ENCODE peak calls at places on chromosomes 16 and 17, in four cellular contexts. One of them, this sample, is unnamed.

GRCh38 chr17:951388-952132 is 28.0 kb downstream of the NXN start:
- DNase-seq in HepG2: peak; percentile 78
- DNase-seq in K562: no peak
- DNase-seq in WTC11: peak; percentile 78
- DNase-seq in this sample: no peak

GRCh38 chr17:35577826-35578194 is 561 bp downstream of the PEX12 start:
- DNase-seq in K562: no peak
- DNase-seq in WTC11: no peak
- DNase-seq in HepG2: no peak
- DNase-seq in this sample: no peak

GRCh38 chr16:11168386-11169065 is 87.5 kb downstream of the SOCS1 start:
- DNase-seq in HepG2: no peak
- DNase-seq in K562: no peak
- DNase-seq in WTC11: no peak
- DNase-seq in this sample: no peak

GRCh38 chr17:61426482-61427304 is 25.5 kb upstream of the TBX4 start:
- DNase-seq in WTC11: no peak
- DNase-seq in HepG2: peak; percentile 98
- DNase-seq in K562: no peak
- DNase-seq in this sample: no peak

GRCh38 chr16:51151435-51151950 is 423 bp upstream of the SALL1 start:
- DNase-seq in HepG2: peak; percentile 86
- DNase-seq in WTC11: peak; percentile 85
- DNase-seq in K562: no peak
- DNase-seq in this sample: no peak

GRCh38 chr16:14958970-14959369 is 15.9 kb upstream of the PDXDC1 start:
- DNase-seq in K562: no peak
- DNase-seq in HepG2: no peak
- DNase-seq in WTC11: no peak
- DNase-seq in this sample: no peak

GRCh38 chr16:15786501-15786900 is 70.3 kb downstream of the MYH11 start:
- DNase-seq in K562: no peak
- DNase-seq in WTC11: no peak
- DNase-seq in HepG2: no peak
- DNase-seq in this sample: no peak

GRCh38 chr16:54586474-54587175 is 300.0 kb upstream of the IRX3 start:
- DNase-seq in HepG2: no peak
- DNase-seq in WTC11: no peak
- DNase-seq in K562: no peak
- DNase-seq in this sample: no peak

GRCh38 chr16:65441501-65441900 is 319.6 kb upstream of the CDH11 start:
- DNase-seq in K562: no peak
- DNase-seq in WTC11: no peak
- DNase-seq in HepG2: no peak
- DNase-seq in this sample: no peak

GRCh38 chr16:4947722-4948503 is 10.2 kb upstream of the SEC14L5 start:
- DNase-seq in WTC11: peak; percentile 41
- DNase-seq in K562: no peak
- DNase-seq in HepG2: peak; percentile 85
- DNase-seq in this sample: no peak

GRCh38 chr16:75481475-75481874 is 13.8 kb downstream of the CHST6 start:
- DNase-seq in HepG2: peak; percentile 44
- DNase-seq in K562: peak; percentile 41
- DNase-seq in WTC11: no peak
- DNase-seq in this sample: no peak

GRCh38 chr17:43732961-43733360 is 25.6 kb downstream of the SOST start:
- DNase-seq in HepG2: no peak
- DNase-seq in WTC11: no peak
- DNase-seq in K562: no peak
- DNase-seq in this sample: no peak

GRCh38 chr16:85169333-85170065 is 57.2 kb upstream of the CIBAR2 start:
- DNase-seq in HepG2: no peak
- DNase-seq in WTC11: peak; percentile 41
- DNase-seq in K562: peak; percentile 55
- DNase-seq in this sample: no peak

GRCh38 chr17:17004251-17004996 is 32.5 kb upstream of the TNFRSF13B start:
- DNase-seq in HepG2: no peak
- DNase-seq in WTC11: no peak
- DNase-seq in K562: no peak
- DNase-seq in this sample: no peak

GRCh38 chr17:65850486-65850885 is 289.0 kb upstream of the AXIN2 start:
- DNase-seq in HepG2: no peak
- DNase-seq in K562: no peak
- DNase-seq in WTC11: no peak
- DNase-seq in this sample: peak; percentile 19

GRCh38 chr16:13779676-13780075 is 140.3 kb upstream of the ERCC4 start:
- DNase-seq in K562: peak; percentile 39
- DNase-seq in HepG2: no peak
- DNase-seq in WTC11: no peak
- DNase-seq in this sample: no peak

GRCh38 chr17:65229596-65229995 is 92.4 kb downstream of the RGS9 start:
- DNase-seq in HepG2: no peak
- DNase-seq in WTC11: no peak
- DNase-seq in K562: no peak
- DNase-seq in this sample: no peak

GRCh38 chr16:86120201-86120981 is 221.4 kb downstream of the IRF8 start:
- DNase-seq in K562: no peak
- DNase-seq in WTC11: no peak
- DNase-seq in HepG2: no peak
- DNase-seq in this sample: no peak

GRCh38 chr17:21318439-21318838 is 33.9 kb downstream of the MAP2K3 start:
- DNase-seq in K562: no peak
- DNase-seq in HepG2: no peak
- DNase-seq in WTC11: peak; percentile 56
- DNase-seq in this sample: no peak

GRCh38 chr16:11224096-11224893 is 31.7 kb downstream of the SOCS1 start:
- DNase-seq in WTC11: peak; percentile 48
- DNase-seq in HepG2: peak; percentile 55
- DNase-seq in K562: peak; percentile 90
- DNase-seq in this sample: peak; percentile 57

GRCh38 chr16:26365555-26365954 is 673.8 kb downstream of the HS3ST4 start:
- DNase-seq in HepG2: no peak
- DNase-seq in WTC11: no peak
- DNase-seq in K562: no peak
- DNase-seq in this sample: no peak

GRCh38 chr17:74019860-74020259 is 183.6 kb upstream of the RPL38 start:
- DNase-seq in HepG2: no peak
- DNase-seq in K562: no peak
- DNase-seq in WTC11: no peak
- DNase-seq in this sample: no peak

GRCh38 chr17:7218774-7219173 is 862 bp downstream of the DLG4 start:
- DNase-seq in K562: no peak
- DNase-seq in HepG2: no peak
- DNase-seq in WTC11: no peak
- DNase-seq in this sample: no peak

GRCh38 chr17:36529121-36529520 is 5.5 kb downstream of the MYO19 start:
- DNase-seq in WTC11: no peak
- DNase-seq in K562: no peak
- DNase-seq in HepG2: no peak
- DNase-seq in this sample: no peak

GRCh38 chr17:855594-855993 is 73.4 kb downstream of the MRM3 start:
- DNase-seq in WTC11: no peak
- DNase-seq in HepG2: no peak
- DNase-seq in K562: no peak
- DNase-seq in this sample: no peak

GRCh38 chr16:83835972-83836566 is 28.3 kb downstream of the HSBP1 start:
- DNase-seq in K562: peak; percentile 53
- DNase-seq in HepG2: no peak
- DNase-seq in WTC11: no peak
- DNase-seq in this sample: no peak

GRCh38 chr17:40130352-40131042 is 8.7 kb downstream of the MSL1 start:
- DNase-seq in WTC11: no peak
- DNase-seq in HepG2: no peak
- DNase-seq in K562: no peak
- DNase-seq in this sample: no peak

GRCh38 chr17:57402691-57403090 is 146.4 kb downstream of the MSI2 start:
- DNase-seq in K562: no peak
- DNase-seq in WTC11: no peak
- DNase-seq in HepG2: no peak
- DNase-seq in this sample: no peak

GRCh38 chr17:8489841-8490240 is 54.2 kb downstream of the NDEL1 start:
- DNase-seq in HepG2: no peak
- DNase-seq in K562: no peak
- DNase-seq in WTC11: no peak
- DNase-seq in this sample: no peak

GRCh38 chr16:4293822-4294457 is 21.1 kb upstream of the TFAP4 start:
- DNase-seq in K562: peak; percentile 6
- DNase-seq in WTC11: peak; percentile 81
- DNase-seq in HepG2: no peak
- DNase-seq in this sample: no peak

GRCh38 chr16:84751241-84751640 is 51.4 kb downstream of the USP10 start:
- DNase-seq in K562: no peak
- DNase-seq in HepG2: no peak
- DNase-seq in WTC11: no peak
- DNase-seq in this sample: no peak

GRCh38 chr17:39229274-39229913 is 3.6 kb upstream of the STAC2 start:
- DNase-seq in WTC11: no peak
- DNase-seq in K562: peak; percentile 52
- DNase-seq in HepG2: no peak
- DNase-seq in this sample: no peak

GRCh38 chr16:2816751-2817495 is at the start of gene PRSS21:
- DNase-seq in HepG2: no peak
- DNase-seq in K562: peak; percentile 90
- DNase-seq in WTC11: peak; percentile 67
- DNase-seq in this sample: no peak

GRCh38 chr16:22358000-22358399 is 16.4 kb downstream of the CDR2 start:
- DNase-seq in WTC11: no peak
- DNase-seq in HepG2: no peak
- DNase-seq in K562: no peak
- DNase-seq in this sample: no peak

GRCh38 chr17:67492251-67492740 is 115.2 kb downstream of the PITPNC1 start:
- DNase-seq in HepG2: no peak
- DNase-seq in WTC11: no peak
- DNase-seq in K562: no peak
- DNase-seq in this sample: no peak

GRCh38 chr17:27296427-27296979 is 2.6 kb downstream of the WSB1 start:
- DNase-seq in WTC11: no peak
- DNase-seq in HepG2: no peak
- DNase-seq in K562: no peak
- DNase-seq in this sample: no peak

GRCh38 chr16:86450691-86451090 is 59.6 kb upstream of the FOXF1 start:
- DNase-seq in K562: no peak
- DNase-seq in WTC11: no peak
- DNase-seq in HepG2: no peak
- DNase-seq in this sample: no peak

GRCh38 chr16:86221085-86221484 is 289.2 kb upstream of the FOXF1 start:
- DNase-seq in WTC11: no peak
- DNase-seq in K562: no peak
- DNase-seq in HepG2: no peak
- DNase-seq in this sample: no peak

GRCh38 chr17:59830846-59831486 is 61.8 kb downstream of the TUBD1 start:
- DNase-seq in HepG2: no peak
- DNase-seq in WTC11: no peak
- DNase-seq in K562: no peak
- DNase-seq in this sample: no peak
- TF ChIP-seq TCF7 in HepG2: no peak
- TF ChIP-seq TCF7 in WTC11: no peak
- TF ChIP-seq TCF7 in K562: no peak
- TF ChIP-seq TCF7 in this sample: no peak

DNA sequence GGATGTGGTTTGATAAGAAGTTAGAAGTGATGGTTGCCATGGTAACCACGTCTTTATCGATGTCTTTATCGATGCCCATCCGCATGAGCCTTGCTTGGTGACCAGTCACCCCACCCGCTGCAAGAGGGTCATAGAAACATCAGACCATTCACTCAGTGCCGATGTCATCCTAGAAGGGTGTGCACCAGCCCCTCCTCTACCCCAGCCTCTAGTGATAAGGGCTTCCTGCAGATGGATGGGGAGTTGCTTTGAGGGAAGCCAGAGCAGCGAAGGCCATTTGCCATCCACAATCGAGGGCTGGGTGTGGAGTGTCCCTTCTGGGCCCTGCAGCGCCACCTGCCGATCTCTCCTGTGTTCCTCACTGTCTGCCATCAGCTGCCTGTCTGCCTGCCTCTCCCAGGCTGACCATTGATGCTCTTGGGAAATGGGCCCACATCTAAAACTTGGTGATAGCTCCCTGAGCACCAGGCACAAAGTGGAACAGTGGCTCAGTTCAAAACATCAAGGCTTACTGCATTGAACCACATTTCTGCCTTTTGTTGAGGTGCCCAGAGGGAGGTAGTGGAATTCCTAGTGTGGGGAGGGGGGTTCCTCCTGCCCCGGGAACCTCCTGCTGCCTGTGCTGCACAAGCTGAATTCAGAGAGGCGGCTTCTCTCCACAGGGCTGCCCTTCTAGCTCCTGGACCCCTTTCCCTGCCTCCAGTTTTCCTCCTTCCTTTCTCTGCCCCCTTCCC is 8.9 kb downstream of the CALB2 start:
- DNase-seq in K562: peak; percentile 80
- DNase-seq in WTC11: peak; percentile 92
- DNase-seq in HepG2: peak; percentile 55
- DNase-seq in this sample: peak; percentile 2
- TF ChIP-seq TCF7 in K562: no peak
- TF ChIP-seq TCF7 in WTC11: no peak
- TF ChIP-seq TCF7 in HepG2: no peak
- TF ChIP-seq TCF7 in this sample: no peak

GRCh38 chr17:60134396-60135159 is 15.2 kb upstream of the CA4 start:
- DNase-seq in WTC11: no peak
- DNase-seq in K562: peak; percentile 69
- DNase-seq in HepG2: no peak
- DNase-seq in this sample: no peak
- TF ChIP-seq TCF7 in WTC11: no peak
- TF ChIP-seq TCF7 in K562: no peak
- TF ChIP-seq TCF7 in HepG2: no peak
- TF ChIP-seq TCF7 in this sample: no peak

GRCh38 chr17:31391496-31391949 is at the start of gene RAB11FIP4:
- DNase-seq in WTC11: peak; percentile 59
- DNase-seq in HepG2: no peak
- DNase-seq in K562: peak; percentile 55
- DNase-seq in this sample: no peak
- TF ChIP-seq TCF7 in WTC11: no peak
- TF ChIP-seq TCF7 in HepG2: no peak
- TF ChIP-seq TCF7 in K562: no peak
- TF ChIP-seq TCF7 in this sample: no peak

GRCh38 chr17:69103557-69104233 is 38.0 kb downstream of the ABCA6 start:
- DNase-seq in K562: peak; percentile 76
- DNase-seq in WTC11: no peak
- DNase-seq in HepG2: peak; percentile 47
- DNase-seq in this sample: no peak
- TF ChIP-seq TCF7 in K562: no peak
- TF ChIP-seq TCF7 in WTC11: no peak
- TF ChIP-seq TCF7 in HepG2: no peak
- TF ChIP-seq TCF7 in this sample: no peak